ENCODE peak calls at places on chromosomes 16 and 17, in nine cellular contexts. W is HAP-1; Z is NCI-H1694; T is ACHN; J is C1 segment of cervical spinal cord; V is left cardiac atrium; Q is activated CD4-positive, alpha-beta T cell treated with anti-CD3 and anti-CD28 coated beads for 24 hours; A is AG04449; Y is cerebellar nuclear complex. N is an unnamed sample.
A peak's percentile ranks its signal among the peaks of the same experiment; 100 is the strongest.

GRCh38 chr16:4790871-4791270 is 2.7 kb upstream of the SEPTIN12 start:
- DNase-seq in J (no peak), Q (no peak), T (no peak), Y (no peak), A (no peak), Z (no peak), V (no peak), W (no peak), N (no peak)

GRCh38 chr17:42081516-42082129 is 16.6 kb downstream of the ZNF385C start:
- DNase-seq in Y (no peak), Z (no peak), T (no peak), J (no peak), Q (no peak), A (no peak), V (no peak), W (no peak), N (no peak)

GRCh38 chr17:7340179-7340578 is 3.9 kb downstream of the ACAP1 start:
- DNase-seq in J (no peak), V (no peak), Q (no peak), W (no peak), A (no peak), Y (no peak), T (no peak), Z (no peak), N (no peak)

GRCh38 chr16:1610071-1610840 is 1.6 kb downstream of the IFT140 start:
- DNase-seq in Y (no peak), W (peak; percentile 94), A (no peak), Q (peak; percentile 87), Z (peak; percentile 32), V (peak; percentile 92), T (peak; percentile 94), J (peak; percentile 69), N (peak; percentile 90)

GRCh38 chr17:41617698-41618097 is 5.1 kb upstream of the KRT16 start:
- DNase-seq in A (no peak), Y (no peak), Z (no peak), T (no peak), J (no peak), Q (no peak), W (no peak), V (no peak), N (no peak)

GRCh38 chr16:9345889-9346288 is 254.4 kb downstream of the HAPSTR1 start:
- DNase-seq in Q (no peak), W (no peak), A (no peak), T (no peak), V (no peak), J (no peak), Z (no peak), Y (no peak), N (no peak)

GRCh38 chr16:60329110-60329509 is 1595.0 kb upstream of the GOT2 start:
- DNase-seq in A (no peak), T (no peak), J (no peak), V (no peak), W (no peak), Y (no peak), Q (no peak), Z (no peak), N (no peak)

GRCh38 chr17:55344514-55344997 is 77.1 kb downstream of the MMD start:
- DNase-seq in A (no peak), Z (no peak), Y (no peak), V (no peak), T (no peak), Q (no peak), J (no peak), W (no peak), N (no peak)

GRCh38 chr16:4846503-4846900 is 586 bp downstream of the GLYR1 start:
- DNase-seq in Q (no peak), W (peak; percentile 63), V (peak; percentile 58), Y (no peak), A (no peak), Z (no peak), T (peak; percentile 69), J (peak; percentile 45), N (no peak)